ENCODE peak calls at places on chromosome 5, in four cellular contexts. D is frontal cortex, Q is T-helper 2 cell, B is GM23248. K is an unnamed sample.

GRCh38 chr5:175246242-175246891 is 197.6 kb downstream of the DRD1 start:
- DNase-seq in Q (no peak), B (peak; percentile 94), D (no peak), K (peak; percentile 84)

GRCh38 chr5:4142842-4143241 is 547.2 kb downstream of the IRX1 start:
- DNase-seq in D (no peak), Q (no peak), B (no peak), K (no peak)

GRCh38 chr5:17340363-17340762 is 122.9 kb downstream of the BASP1 start:
- DNase-seq in B (peak; percentile 6), Q (no peak), D (no peak), K (no peak)

GRCh38 chr5:36602711-36603321 is 3.6 kb upstream of the SLC1A3 start:
- DNase-seq in B (no peak), D (no peak), Q (no peak), K (no peak)

GRCh38 chr5:143985832-143986485 is 174.0 kb downstream of the HMHB1 start:
- DNase-seq in D (no peak), B (peak; percentile 87), Q (no peak), K (peak; percentile 58)

GRCh38 chr5:83494666-83495065 is 23.1 kb downstream of the VCAN start:
- DNase-seq in B (no peak), D (no peak), Q (no peak), K (no peak)

GRCh38 chr5:161406880-161407279 is 139.6 kb downstream of the GABRB2 start:
- DNase-seq in D (no peak), Q (no peak), B (no peak), K (no peak)

GRCh38 chr5:9483251-9483650 is 62.6 kb downstream of the SEMA5A start:
- DNase-seq in B (no peak), Q (no peak), D (no peak), K (no peak)

GRCh38 chr5:160082589-160082988 is 36.7 kb downstream of the PWWP2A start:
- DNase-seq in Q (no peak), B (no peak), D (no peak), K (no peak)

GRCh38 chr5:62691946-62692345 is 113.3 kb downstream of the LRRC70 start:
- DNase-seq in B (no peak), D (no peak), Q (no peak), K (no peak)

GRCh38 chr5:15620501-15620900 is 120.5 kb downstream of the FBXL7 start:
- DNase-seq in Q (no peak), D (no peak), B (peak; percentile 95), K (peak; percentile 92)

GRCh38 chr5:120150770-120151169 is 313.3 kb upstream of the PRR16 start:
- DNase-seq in D (no peak), Q (no peak), B (no peak), K (no peak)

GRCh38 chr5:159459951-159460538 is 129.8 kb upstream of the IL12B start:
- DNase-seq in B (peak; percentile 35), Q (no peak), D (no peak), K (no peak)

GRCh38 chr5:180648658-180649296 is 623 bp downstream of the FLT4 start:
- DNase-seq in D (no peak), Q (no peak), B (no peak), K (peak; percentile 32)

GRCh38 chr5:158553195-158553945 is 546.3 kb downstream of the EBF1 start:
- DNase-seq in B (peak; percentile 78), D (no peak), Q (no peak), K (peak; percentile 54)

GRCh38 chr5:139671096-139671841 is 23.1 kb downstream of the CXXC5 start:
- DNase-seq in D (no peak), B (no peak), Q (no peak), K (peak; percentile 68)

GRCh38 chr5:10701567-10702039 is 59.4 kb downstream of the DAP start:
- DNase-seq in B (peak; percentile 65), D (peak; percentile 48), Q (no peak), K (peak; percentile 61)